ENCODE peak calls at places on chromosomes 5 and 9, in six cellular contexts. W is Caco-2, Y is colonic mucosa, L is Peyer's patch, P is gastrocnemius medialis, D is tibial artery. T is an unnamed sample.

GRCh38 chr5:111394580-111394979 is 117.8 kb downstream of the STARD4 start:
- DNase-seq in W (no peak), Y (no peak), L (no peak), P (no peak), D (no peak), T (no peak)

GRCh38 chr5:54251981-54252380 is 58.4 kb downstream of the ARL15 start:
- DNase-seq in W (peak; percentile 59), Y (no peak), L (no peak), P (no peak), D (no peak), T (no peak)

GRCh38 chr5:87390576-87391199 is 22.0 kb downstream of the CCNH start:
- DNase-seq in W (no peak), Y (no peak), L (no peak), P (no peak), D (no peak), T (no peak)

GRCh38 chr9:27198175-27198574 is 89.2 kb downstream of the TEK start:
- DNase-seq in W (no peak), Y (no peak), L (no peak), P (no peak), D (no peak), T (no peak)

GRCh38 chr9:114348906-114349482 is 19.3 kb downstream of the ORM2 start:
- DNase-seq in W (peak; percentile 80), Y (peak; percentile 59), L (no peak), P (peak; percentile 66), D (peak; percentile 92), T (peak; percentile 48)

GRCh38 chr9:124843635-124844034 is 9.6 kb upstream of the WDR38 start:
- DNase-seq in W (no peak), Y (no peak), L (no peak), P (no peak), D (no peak), T (no peak)

GRCh38 chr9:83962165-83962564 is 17.9 kb downstream of the HNRNPK start:
- DNase-seq in W (no peak), Y (no peak), L (no peak), P (no peak), D (no peak), T (no peak)

GRCh38 chr5:148984333-148984732 is 78.5 kb downstream of the SH3TC2 start:
- DNase-seq in W (peak; percentile 33), Y (no peak), L (no peak), P (no peak), D (no peak), T (no peak)

GRCh38 chr5:180135128-180135955 is 63.8 kb upstream of the RNF130 start:
- DNase-seq in W (no peak), Y (peak; percentile 12), L (peak; percentile 44), P (no peak), D (no peak), T (no peak)

GRCh38 chr5:143536364-143536763 is 132.9 kb upstream of the NR3C1 start:
- DNase-seq in W (no peak), Y (no peak), L (no peak), P (peak; percentile 51), D (peak; percentile 52), T (no peak)

GRCh38 chr5:81517462-81517861 is 123.5 kb upstream of the ACOT12 start:
- DNase-seq in W (no peak), Y (no peak), L (no peak), P (no peak), D (no peak), T (no peak)

GRCh38 chr5:137282216-137282615 is 216.9 kb downstream of the SPOCK1 start:
- DNase-seq in W (no peak), Y (no peak), L (no peak), P (no peak), D (no peak), T (no peak)

GRCh38 chr5:136012041-136012804 is 16.6 kb upstream of the TGFBI start:
- DNase-seq in W (no peak), Y (no peak), L (no peak), P (no peak), D (no peak), T (no peak)

DNA sequence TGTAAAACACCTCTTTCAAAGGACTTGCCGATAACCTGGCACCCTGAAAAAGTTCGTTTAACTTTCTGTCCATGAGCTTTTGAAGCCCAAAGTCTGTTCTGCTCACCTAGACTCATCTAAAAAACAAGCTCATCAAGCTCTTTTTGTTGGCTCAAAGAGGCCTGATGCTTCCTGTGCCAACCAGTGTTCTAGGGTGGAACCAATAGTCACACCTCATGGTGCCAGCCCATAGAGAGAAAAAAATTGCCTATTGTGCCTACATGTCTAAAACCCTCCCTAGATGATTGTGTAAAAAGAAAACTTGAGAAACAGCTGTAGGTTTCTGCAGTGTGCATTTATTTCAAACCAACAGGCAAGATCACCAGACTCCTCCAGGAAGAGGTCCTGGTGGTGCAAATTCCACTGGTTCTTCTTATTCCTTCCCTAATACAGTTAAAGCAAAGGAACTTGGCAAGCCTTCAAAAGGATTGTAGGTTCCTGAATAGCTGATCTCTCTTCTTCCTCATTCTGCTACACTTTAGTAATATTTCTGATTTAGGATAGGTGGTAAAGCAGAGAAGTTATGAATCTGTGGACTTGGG is 4.8 kb downstream of the SH3RF2 start:
- DNase-seq in W (no peak), Y (peak; percentile 32), L (no peak), P (no peak), D (no peak), T (no peak)
- H3K4me1 ChIP-seq in W (peaks cover 67% of the 10 kb centered on the region), Y (peaks cover 2% of the 10 kb centered on the region), L (peaks cover 33% of the 10 kb centered on the region), P (peaks cover 37% of the 10 kb centered on the region), D (no peaks in the 10 kb centered on the region), T (peaks cover 6% of the 10 kb centered on the region)

GRCh38 chr9:134355158-134355557 is 28.9 kb downstream of the RXRA start:
- DNase-seq in W (no peak), Y (no peak), L (no peak), P (no peak), D (no peak), T (no peak)
- H3K4me1 ChIP-seq in W (peaks cover 51% of the 10 kb centered on the region), Y (peaks cover 35% of the 10 kb centered on the region), L (peaks cover 99% of the 10 kb centered on the region), P (peaks cover 88% of the 10 kb centered on the region), D (no peaks in the 10 kb centered on the region), T (peaks cover 4% of the 10 kb centered on the region)

GRCh38 chr5:151742870-151743294 is 15.5 kb downstream of the ATOX1 start:
- DNase-seq in W (peak; percentile 70), Y (peak; percentile 42), L (no peak), P (no peak), D (peak; percentile 51), T (no peak)
- H3K4me1 ChIP-seq in W (peaks cover 15% of the 10 kb centered on the region), Y (no peaks in the 10 kb centered on the region), L (peaks cover 14% of the 10 kb centered on the region), P (peaks cover 28% of the 10 kb centered on the region), D (no peaks in the 10 kb centered on the region), T (peaks cover 1% of the 10 kb centered on the region)

GRCh38 chr5:74539986-74540385 is 100.5 kb downstream of the ENC1 start:
- DNase-seq in W (no peak), Y (no peak), L (no peak), P (no peak), D (no peak), T (no peak)
- H3K4me1 ChIP-seq in W (peaks cover 17% of the 10 kb centered on the region), Y (peaks cover 4% of the 10 kb centered on the region), L (peaks cover 13% of the 10 kb centered on the region), P (peaks cover 4% of the 10 kb centered on the region), D (no peaks in the 10 kb centered on the region), T (no peaks in the 10 kb centered on the region)

GRCh38 chr9:87605676-87606075 is 108.0 kb downstream of the DAPK1 start:
- DNase-seq in W (no peak), Y (no peak), L (no peak), P (no peak), D (no peak), T (no peak)

GRCh38 chr9:87609002-87609401 is 111.3 kb downstream of the DAPK1 start:
- DNase-seq in W (no peak), Y (no peak), L (no peak), P (no peak), D (no peak), T (no peak)

GRCh38 chr9:87604886-87605588 is 107.4 kb downstream of the DAPK1 start:
- DNase-seq in W (no peak), Y (no peak), L (no peak), P (no peak), D (no peak), T (no peak)

GRCh38 chr9:87607859-87608258 is 110.2 kb downstream of the DAPK1 start:
- DNase-seq in W (no peak), Y (no peak), L (no peak), P (no peak), D (no peak), T (no peak)

DNA sequence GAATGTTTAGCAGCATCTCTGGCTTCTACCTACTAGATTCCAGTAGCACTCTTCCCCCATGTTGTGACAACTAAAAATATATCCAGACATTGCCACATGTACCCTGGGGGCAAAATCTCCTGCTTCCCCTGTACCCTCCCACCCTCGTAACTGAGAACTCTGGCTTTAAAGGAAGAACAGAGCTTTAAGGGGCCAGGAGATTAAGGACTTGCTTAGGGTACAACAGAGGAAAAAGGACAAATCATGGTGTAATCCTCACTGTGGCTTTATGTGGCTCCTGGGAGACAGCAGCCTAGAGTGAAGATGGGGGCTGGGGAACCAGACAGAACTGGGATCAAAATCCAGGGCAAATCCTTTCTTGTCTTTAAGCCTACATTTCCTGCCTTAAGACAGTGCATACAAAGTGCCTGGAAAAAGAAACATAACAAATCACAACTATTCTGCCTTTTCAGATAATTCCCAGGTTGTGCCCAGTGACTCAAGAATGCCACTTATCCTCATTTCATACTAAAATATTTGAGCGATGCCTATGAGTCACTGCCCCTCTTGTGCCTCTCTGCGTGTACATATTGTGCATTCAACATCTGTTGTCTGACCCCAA is 109.4 kb downstream of the DAPK1 start:
- DNase-seq in W (no peak), Y (no peak), L (no peak), P (no peak), D (no peak), T (no peak)
- H3K4me1 ChIP-seq in W (no peaks in the 10 kb centered on the region), Y (no peaks in the 10 kb centered on the region), L (no peaks in the 10 kb centered on the region), P (no peaks in the 10 kb centered on the region), D (no peaks in the 10 kb centered on the region), T (peaks cover 10% of the 10 kb centered on the region)

GRCh38 chr5:109692852-109693251 is 3.1 kb downstream of the MAN2A1 start:
- DNase-seq in W (no peak), Y (no peak), L (no peak), P (peak; percentile 54), D (no peak), T (no peak)
- H3K4me1 ChIP-seq in W (peaks cover 6% of the 10 kb centered on the region), Y (peaks cover 6% of the 10 kb centered on the region), L (peaks cover 54% of the 10 kb centered on the region), P (peaks cover 64% of the 10 kb centered on the region), D (no peaks in the 10 kb centered on the region), T (peaks cover under 1% of the 10 kb centered on the region)

DNA sequence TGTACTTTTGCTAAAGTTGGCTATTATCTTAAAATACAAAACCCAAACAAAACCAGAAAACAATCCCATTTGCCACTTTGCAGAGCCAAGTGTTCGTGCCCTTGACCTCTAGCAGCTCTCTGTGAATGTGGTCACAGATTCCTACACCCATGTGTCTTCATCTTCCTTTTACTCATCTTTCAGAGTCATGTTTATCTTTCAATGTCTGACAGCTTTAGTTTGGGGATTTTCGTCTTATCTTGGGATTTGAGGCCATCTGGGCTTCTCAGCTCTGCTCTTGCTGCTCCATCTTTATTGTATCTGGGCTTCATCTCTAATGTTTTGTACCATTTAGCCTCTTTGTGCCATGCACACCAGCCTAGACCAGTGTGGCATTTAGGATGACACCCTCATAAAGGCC is 81.0 kb downstream of the DAPK1 start:
- DNase-seq in W (no peak), Y (no peak), L (no peak), P (no peak), D (no peak), T (no peak)
- H3K4me1 ChIP-seq in W (peaks cover 6% of the 10 kb centered on the region), Y (peaks cover 4% of the 10 kb centered on the region), L (peaks cover 34% of the 10 kb centered on the region), P (peaks cover 19% of the 10 kb centered on the region), D (no peaks in the 10 kb centered on the region), T (no peaks in the 10 kb centered on the region)

GRCh38 chr5:5739490-5739945 is 317.0 kb downstream of the ICE1 start:
- DNase-seq in W (no peak), Y (no peak), L (no peak), P (no peak), D (no peak), T (no peak)
- H3K4me1 ChIP-seq in W (no peaks in the 10 kb centered on the region), Y (no peaks in the 10 kb centered on the region), L (no peaks in the 10 kb centered on the region), P (no peaks in the 10 kb centered on the region), D (no peaks in the 10 kb centered on the region), T (no peaks in the 10 kb centered on the region)